ENCODE peak calls at places on chromosomes 7 and 10, in nine cellular contexts. V is brain microvascular endothelial cell, X is mesothelial cell of epicardium, C is OCI-LY7, B is fibroblast of pulmonary artery, Y is AG04450, E is HCT116, R is thyroid gland, U is RWPE1. P is an unnamed sample.

GRCh38 chr10:102627446-102628293 is 16.6 kb upstream of the TRIM8 start:
- DNase-seq in V (peak; percentile 61), X (no peak), C (no peak), B (peak; percentile 88), Y (no peak), E (no peak), R (peak; percentile 45), U (peak; percentile 65), P (no peak)

GRCh38 chr7:158123753-158124152 is 463.9 kb downstream of the PTPRN2 start:
- DNase-seq in V (no peak), X (no peak), C (no peak), B (no peak), Y (no peak), E (no peak), R (no peak), U (no peak), P (no peak)

GRCh38 chr10:34866848-34867247 is 51.8 kb upstream of the PARD3 start:
- DNase-seq in V (no peak), X (no peak), C (no peak), B (no peak), Y (no peak), E (no peak), R (peak; percentile 28), U (no peak), P (no peak)

GRCh38 chr7:114107522-114107921 is 188.7 kb upstream of the PPP1R3A start:
- DNase-seq in V (no peak), X (no peak), C (no peak), B (no peak), Y (no peak), E (no peak), R (no peak), U (no peak), P (no peak)

GRCh38 chr7:94031865-94032264 is 27.7 kb upstream of the BET1 start:
- DNase-seq in V (no peak), X (no peak), C (no peak), B (no peak), Y (no peak), E (no peak), R (no peak), U (no peak), P (no peak)

GRCh38 chr10:26479766-26480492 is 41.8 kb downstream of the APBB1IP start:
- DNase-seq in V (no peak), X (no peak), C (peak; percentile 78), B (no peak), Y (no peak), E (no peak), R (no peak), U (no peak), P (no peak)

GRCh38 chr7:55423277-55423711 is 58.2 kb downstream of the LANCL2 start:
- DNase-seq in V (peak; percentile 39), X (no peak), C (no peak), B (peak; percentile 52), Y (no peak), E (no peak), R (no peak), U (no peak), P (no peak)

GRCh38 chr7:54663603-54664234 is 95.3 kb downstream of the SEC61G start:
- DNase-seq in V (no peak), X (no peak), C (no peak), B (no peak), Y (no peak), E (no peak), R (no peak), U (no peak), P (no peak)

GRCh38 chr7:25314094-25314708 is 85.9 kb upstream of the NPVF start:
- DNase-seq in V (no peak), X (no peak), C (no peak), B (peak; percentile 21), Y (no peak), E (no peak), R (no peak), U (no peak), P (no peak)

GRCh38 chr7:137036768-137037167 is 168.3 kb downstream of the CHRM2 start:
- DNase-seq in V (no peak), X (no peak), C (no peak), B (peak; percentile 38), Y (no peak), E (no peak), R (no peak), U (no peak), P (no peak)

GRCh38 chr7:30922596-30922995 is 10.9 kb downstream of the AQP1 start:
- DNase-seq in V (no peak), X (peak; percentile 29), C (no peak), B (no peak), Y (no peak), E (no peak), R (no peak), U (no peak), P (no peak)

GRCh38 chr10:128721851-128722250 is 595.6 kb upstream of the MKI67 start:
- DNase-seq in V (no peak), X (no peak), C (no peak), B (no peak), Y (no peak), E (no peak), R (no peak), U (no peak), P (no peak)

GRCh38 chr7:65509368-65510186 is 135.9 kb downstream of the ZNF92 start:
- DNase-seq in V (no peak), X (no peak), C (peak; percentile 78), B (no peak), Y (no peak), E (no peak), R (no peak), U (no peak), P (no peak)

GRCh38 chr7:92678291-92678920 is 88.2 kb upstream of the FAM133B start:
- DNase-seq in V (no peak), X (no peak), C (no peak), B (no peak), Y (no peak), E (no peak), R (no peak), U (no peak), P (no peak)

GRCh38 chr10:123766761-123767160 is 100.6 kb downstream of the GPR26 start:
- DNase-seq in V (no peak), X (no peak), C (no peak), B (no peak), Y (no peak), E (no peak), R (no peak), U (no peak), P (no peak)

DNA sequence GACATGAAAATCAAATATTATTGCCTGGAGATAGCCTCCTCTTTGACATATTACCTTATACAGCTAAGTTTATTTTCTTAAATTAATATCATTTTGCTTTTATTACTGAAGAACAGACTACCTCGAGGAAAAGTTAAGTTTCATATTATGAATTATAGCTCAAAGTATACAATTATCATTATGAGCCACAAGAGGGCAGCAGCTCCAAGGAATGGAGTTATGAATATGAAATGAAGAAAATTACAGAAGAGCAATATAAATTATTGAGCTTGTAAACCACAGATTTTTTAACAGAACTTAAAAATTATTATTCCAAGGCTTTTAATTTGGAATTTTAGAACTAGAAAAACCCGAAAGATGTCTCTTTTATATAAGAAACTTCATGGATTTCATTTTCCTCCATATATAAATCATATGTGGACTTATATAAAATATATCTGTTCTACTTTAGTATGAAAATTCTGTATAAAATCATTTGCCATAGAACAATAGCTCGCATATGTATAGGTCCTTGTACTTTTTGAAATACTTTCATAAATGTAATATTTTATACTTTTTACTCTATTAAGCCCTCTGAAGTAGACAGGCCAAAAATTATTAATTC is 40.1 kb downstream of the IQUB start:
- DNase-seq in V (peak; percentile 29), X (no peak), C (peak; percentile 50), B (peak; percentile 69), Y (no peak), E (peak; percentile 21), R (peak; percentile 16), U (peak; percentile 21), P (peak; percentile 19)
- TF ChIP-seq CTCF in V (peak; percentile 54), X (peak; percentile 84), C (peak; percentile 92), B (peak; percentile 67), Y (peak; percentile 74), E (peak; percentile 78), R (peak; percentile 46), U (peak; percentile 91), P (peak; percentile 75)

GRCh38 chr7:121303422-121304171 is 25.2 kb upstream of the WNT16 start:
- DNase-seq in V (no peak), X (no peak), C (no peak), B (no peak), Y (no peak), E (no peak), R (no peak), U (no peak), P (no peak)
- TF ChIP-seq CTCF in V (peak; percentile 26), X (no peak), C (no peak), B (no peak), Y (no peak), E (peak; percentile 23), R (no peak), U (no peak), P (no peak)

DNA sequence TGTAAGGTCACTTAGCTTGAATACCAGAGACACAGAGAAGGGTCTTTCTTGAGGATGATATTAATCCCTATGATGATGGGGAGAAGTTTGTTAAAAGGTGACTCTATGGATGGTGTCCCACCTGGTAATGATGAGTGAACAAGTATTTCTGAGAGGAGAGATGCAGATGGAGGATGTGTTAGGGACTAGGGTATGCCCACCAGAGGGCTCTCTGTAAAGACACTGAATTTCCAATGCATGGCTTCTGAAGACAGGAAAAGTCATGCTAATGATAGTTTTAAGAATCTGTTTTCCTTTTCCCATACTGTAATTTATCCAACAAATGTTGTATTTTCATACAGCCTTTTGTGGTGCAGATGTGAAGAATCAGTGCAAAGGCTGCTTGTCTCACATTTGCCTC is 1250.9 kb upstream of the CELF2 start:
- DNase-seq in V (no peak), X (no peak), C (peak; percentile 15), B (no peak), Y (no peak), E (no peak), R (no peak), U (no peak), P (no peak)
- TF ChIP-seq CTCF in V (peak; percentile 38), X (no peak), C (peak; percentile 57), B (peak; percentile 12), Y (peak; percentile 13), E (no peak), R (no peak), U (no peak), P (no peak)

DNA sequence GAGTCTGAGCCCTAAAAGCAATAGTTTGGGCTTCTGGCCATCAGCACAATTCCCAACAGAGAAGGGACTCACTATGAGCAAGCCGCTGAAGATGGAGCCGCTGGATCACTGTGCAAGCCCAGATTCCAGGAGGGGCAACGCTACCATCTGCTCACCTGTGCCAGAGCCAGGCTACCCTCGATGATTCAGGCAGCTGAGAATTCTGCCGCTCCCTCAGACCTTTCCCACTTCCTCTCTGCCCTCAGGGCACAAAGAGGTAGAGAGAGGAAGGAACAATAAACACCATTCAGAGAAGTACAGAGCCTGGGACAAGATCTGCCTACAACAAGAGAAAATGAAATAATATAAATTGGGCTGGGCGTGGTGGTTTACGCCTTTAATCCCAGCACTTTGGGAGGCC is 98.1 kb downstream of the MYOF start:
- DNase-seq in V (no peak), X (no peak), C (no peak), B (no peak), Y (no peak), E (peak; percentile 93), R (no peak), U (peak; percentile 98), P (no peak)
- TF ChIP-seq CTCF in V (no peak), X (no peak), C (no peak), B (no peak), Y (no peak), E (no peak), R (no peak), U (no peak), P (no peak)

P was measured in GM13977.